ENCODE peak calls at places on chromosomes 12 and 14, in seven cellular contexts. I is iPS-NIHi11; R is naive thymus-derived CD8-positive, alpha-beta T cell; J is stimulated activated CD4-positive, alpha-beta T cell treated with anti-CD3 and anti-CD28 coated beads, Interleukin-4, amount 100 ng/mL, for 48 hours; N is activated T-helper 9 cell treated with anti-CD3 and anti-CD28 coated beads, Interleukin-2, amount 50 U/mL, for 16 hours; H is nephron progenitor cell; F is activated CD4-positive, alpha-beta T cell treated with anti-CD3 and anti-CD28 coated beads, Interleukin-2, amount 50 U/mL, for 24 hours. W is an unnamed sample.

GRCh38 chr12:125518074-125518473 is 452.8 kb downstream of the AACS start:
- DNase-seq in I (peak; percentile 34), R (no peak), J (no peak), N (no peak), H (peak; percentile 67), F (no peak), W (peak; percentile 91)

GRCh38 chr14:43877351-43877900 is 629.7 kb downstream of the FSCB start:
- DNase-seq in I (no peak), R (no peak), J (no peak), N (no peak), H (no peak), F (no peak), W (no peak)

GRCh38 chr12:64733857-64734256 is 25.3 kb downstream of the GNS start:
- DNase-seq in I (peak; percentile 44), R (no peak), J (no peak), N (no peak), H (no peak), F (no peak), W (no peak)

GRCh38 chr12:21169878-21170472 is 39.0 kb downstream of the SLCO1B1 start:
- DNase-seq in I (peak; percentile 68), R (no peak), J (peak; percentile 21), N (no peak), H (peak; percentile 81), F (no peak), W (peak; percentile 97)

GRCh38 chr12:57766464-57767311 is at the start of gene CYP27B1:
- DNase-seq in I (peak; percentile 63), R (no peak), J (no peak), N (no peak), H (peak; percentile 23), F (no peak), W (peak; percentile 94)

GRCh38 chr14:63045234-63045611 is at the start of gene KCNH5:
- DNase-seq in I (peak; percentile 90), R (no peak), J (no peak), N (no peak), H (peak; percentile 91), F (no peak), W (peak; percentile 94)

GRCh38 chr14:77023001-77023996 is 5.2 kb downstream of the IRF2BPL start:
- DNase-seq in I (no peak), R (no peak), J (no peak), N (no peak), H (no peak), F (no peak), W (peak; percentile 76)

GRCh38 chr14:55450987-55451386 is 10.6 kb upstream of the TBPL2 start:
- DNase-seq in I (no peak), R (no peak), J (no peak), N (no peak), H (no peak), F (no peak), W (no peak)

GRCh38 chr12:95164656-95165055 is 52.6 kb downstream of the FGD6 start:
- DNase-seq in I (no peak), R (no peak), J (no peak), N (no peak), H (no peak), F (no peak), W (no peak)

GRCh38 chr12:68435816-68436215 is 103.7 kb upstream of the MDM1 start:
- DNase-seq in I (no peak), R (no peak), J (no peak), N (no peak), H (no peak), F (no peak), W (no peak)

GRCh38 chr14:100819829-100820475 is 6.0 kb upstream of the MEG3 start:
- DNase-seq in I (no peak), R (no peak), J (no peak), N (no peak), H (no peak), F (no peak), W (no peak)

GRCh38 chr14:95222870-95223398 is 65.6 kb upstream of the DICER1 start:
- DNase-seq in I (no peak), R (no peak), J (no peak), N (no peak), H (no peak), F (no peak), W (no peak)

GRCh38 chr14:104130974-104131651 is 7.3 kb upstream of the KIF26A start:
- DNase-seq in I (peak; percentile 77), R (no peak), J (no peak), N (no peak), H (peak; percentile 47), F (no peak), W (peak; percentile 79)

W was measured in endodermal cell.